ENCODE peak calls at places on chromosome 18, in nine cellular contexts. R is GM06990; S is cerebellum; X is epithelial cell of esophagus; G is NK-92 treated with Interleukin-12 subunit alpha and Interleukin-12 subunit beta, amount 100 ng/mL, for 24 hours; K is NCI-H345; W is kidney tubule cell; D is H54; Y is left ventricle myocardium superior. M is an unnamed sample.

GRCh38 chr18:24656571-24656971 is 196.1 kb downstream of the HRH4 start:
- DNase-seq in R (no peak), S (no peak), X (peak; percentile 22), G (no peak), K (peak; percentile 52), W (peak; percentile 48), D (no peak), Y (no peak), M (no peak)

GRCh38 chr18:23683671-23684070 is 5.6 kb upstream of the LAMA3 start:
- DNase-seq in R (no peak), S (no peak), X (no peak), G (no peak), K (no peak), W (peak; percentile 66), D (no peak), Y (no peak), M (no peak)

GRCh38 chr18:61703508-61703907 is 189.3 kb downstream of the RNF152 start:
- DNase-seq in R (no peak), S (no peak), X (peak; percentile 33), G (no peak), K (no peak), W (no peak), D (no peak), Y (no peak), M (no peak)

GRCh38 chr18:56298935-56299334 is 339.5 kb downstream of the TXNL1 start:
- DNase-seq in R (no peak), S (no peak), X (peak; percentile 80), G (no peak), K (no peak), W (peak; percentile 44), D (peak; percentile 22), Y (no peak), M (no peak)

GRCh38 chr18:48714873-48715272 is 176.0 kb downstream of the CTIF start:
- DNase-seq in R (no peak), S (no peak), X (no peak), G (no peak), K (no peak), W (no peak), D (no peak), Y (no peak), M (no peak)

GRCh38 chr18:80171190-80171872 is 62.3 kb downstream of the ADNP2 start:
- DNase-seq in R (peak; percentile 43), S (no peak), X (peak; percentile 54), G (peak; percentile 27), K (peak; percentile 17), W (peak; percentile 29), D (peak; percentile 32), Y (peak; percentile 73), M (peak; percentile 83)

GRCh38 chr18:70380915-70381896 is 92.4 kb downstream of the SOCS6 start:
- DNase-seq in R (no peak), S (no peak), X (peak; percentile 55), G (no peak), K (peak; percentile 91), W (no peak), D (no peak), Y (peak; percentile 26), M (peak; percentile 92)

GRCh38 chr18:37242091-37242490 is 323.5 kb downstream of the CELF4 start:
- DNase-seq in R (no peak), S (no peak), X (no peak), G (no peak), K (no peak), W (no peak), D (no peak), Y (no peak), M (no peak)

GRCh38 chr18:5995626-5996025 is 100.3 kb upstream of the TMEM200C start:
- DNase-seq in R (no peak), S (no peak), X (no peak), G (no peak), K (no peak), W (no peak), D (no peak), Y (no peak), M (no peak)

GRCh38 chr18:79912409-79912991 is 39.0 kb downstream of the SLC66A2 start:
- DNase-seq in R (no peak), S (peak; percentile 41), X (no peak), G (no peak), K (no peak), W (peak; percentile 29), D (no peak), Y (no peak), M (peak; percentile 11)